ENCODE peak calls at places on chromosomes 12 and 14, in five cellular contexts. I, O, W, M and E are unnamed samples.

GRCh38 chr14:100890451-100890850 is 13.1 kb downstream of the RTL1 start:
- DNase-seq in I (no peak), O (no peak), W (no peak), M (no peak), E (no peak)

GRCh38 chr14:102225936-102226335 is 79.0 kb downstream of the MOK start:
- DNase-seq in I (no peak), O (no peak), W (no peak), M (no peak), E (no peak)

GRCh38 chr12:18141583-18141982 is 51.6 kb upstream of the RERGL start:
- DNase-seq in I (peak; percentile 23), O (no peak), W (no peak), M (peak; percentile 6), E (no peak)

GRCh38 chr12:42729532-42729895 is 140.0 kb upstream of the PRICKLE1 start:
- DNase-seq in I (no peak), O (peak; percentile 90), W (no peak), M (no peak), E (no peak)

GRCh38 chr14:74569826-74570591 is 42.0 kb downstream of the LTBP2 start:
- DNase-seq in I (no peak), O (no peak), W (no peak), M (no peak), E (no peak)

GRCh38 chr14:34628681-34629135 is 1.2 kb downstream of the SNX6 start:
- DNase-seq in I (peak; percentile 32), O (no peak), W (no peak), M (peak; percentile 13), E (peak; percentile 14)

GRCh38 chr14:102039157-102039556 is 47.7 kb downstream of the HSP90AA1 start:
- DNase-seq in I (no peak), O (no peak), W (no peak), M (no peak), E (no peak)

GRCh38 chr12:104827587-104827986 is 130.5 kb downstream of the SLC41A2 start:
- DNase-seq in I (no peak), O (no peak), W (no peak), M (no peak), E (no peak)

GRCh38 chr14:61218765-61219164 is 62.4 kb downstream of the TMEM30B start:
- DNase-seq in I (peak; percentile 76), O (no peak), W (no peak), M (no peak), E (peak; percentile 24)

GRCh38 chr12:47775100-47775911 is 2.3 kb downstream of the SLC48A1 start:
- DNase-seq in I (peak; percentile 50), O (peak; percentile 82), W (no peak), M (peak; percentile 32), E (peak; percentile 46)

GRCh38 chr12:28973491-28973890 is 175.6 kb upstream of the FAR2 start:
- DNase-seq in I (peak; percentile 35), O (no peak), W (no peak), M (no peak), E (no peak)

GRCh38 chr14:28055008-28055407 is 711.6 kb upstream of the FOXG1 start:
- DNase-seq in I (no peak), O (no peak), W (no peak), M (no peak), E (no peak)

GRCh38 chr12:120514002-120514401 is 15.0 kb downstream of the COQ5 start:
- DNase-seq in I (no peak), O (no peak), W (no peak), M (no peak), E (no peak)

GRCh38 chr14:24092110-24092959 is 1.8 kb upstream of the PCK2 start:
- DNase-seq in I (peak; percentile 42), O (no peak), W (no peak), M (no peak), E (no peak)

GRCh38 chr12:80602455-80602854 is 105.0 kb upstream of the MYF6 start:
- DNase-seq in I (no peak), O (no peak), W (no peak), M (no peak), E (peak; percentile 65)

GRCh38 chr14:38040411-38040810 is 167.3 kb upstream of the SSTR1 start:
- DNase-seq in I (no peak), O (no peak), W (no peak), M (no peak), E (no peak)

GRCh38 chr12:67766370-67766769 is 117.8 kb downstream of the DYRK2 start:
- DNase-seq in I (peak; percentile 79), O (no peak), W (no peak), M (peak; percentile 95), E (no peak)

GRCh38 chr12:14547571-14547970 is 20.1 kb downstream of the PLBD1 start:
- DNase-seq in I (no peak), O (no peak), W (no peak), M (no peak), E (no peak)

GRCh38 chr12:120015313-120015712 is 26.3 kb downstream of the BICDL1 start:
- DNase-seq in I (no peak), O (no peak), W (peak; percentile 55), M (no peak), E (no peak)

GRCh38 chr12:132986001-132986884 is at the start of gene ZNF26:
- DNase-seq in I (peak; percentile 87), O (peak; percentile 97), W (peak; percentile 76), M (peak; percentile 80), E (peak; percentile 96)

GRCh38 chr14:102318781-102319276 is 717 bp upstream of the ZNF839 start:
- DNase-seq in I (no peak), O (peak; percentile 52), W (no peak), M (no peak), E (no peak)

GRCh38 chr12:131047789-131048610 is 94.3 kb downstream of the ADGRD1 start:
- DNase-seq in I (no peak), O (peak; percentile 64), W (no peak), M (no peak), E (no peak)

GRCh38 chr14:65164825-65165135 is 62.5 kb upstream of the MAX start:
- DNase-seq in I (no peak), O (no peak), W (no peak), M (no peak), E (no peak)

GRCh38 chr12:4270016-4270669 is 3.4 kb upstream of the CCND2 start:
- DNase-seq in I (no peak), O (no peak), W (no peak), M (no peak), E (no peak)

GRCh38 chr12:65911321-65911720 is 87.0 kb downstream of the HMGA2 start:
- DNase-seq in I (peak; percentile 56), O (no peak), W (no peak), M (peak; percentile 28), E (peak; percentile 73)

GRCh38 chr12:28700161-28700560 is 448.9 kb upstream of the FAR2 start:
- DNase-seq in I (no peak), O (no peak), W (no peak), M (no peak), E (no peak)

GRCh38 chr12:53466640-53467039 is 14.7 kb downstream of the PCBP2 start:
- DNase-seq in I (no peak), O (no peak), W (no peak), M (no peak), E (no peak)